ENCODE peak calls at places on chromosome X, in seven cellular contexts. Q is anterior cingulate cortex, Z is brain microvascular endothelial cell, K is T-helper 2 cell, X is GM12891, T is osteoblast, C is sciatic nerve. S is an unnamed sample.

GRCh38 chrX:116379854-116380253 is 56.6 kb upstream of the SLC6A14 start:
- DNase-seq in Q (no peak), Z (peak; percentile 9), K (no peak), X (no peak), T (no peak), C (peak; percentile 54), S (no peak)

GRCh38 chrX:121876316-121876715 is 828.9 kb downstream of the GLUD2 start:
- DNase-seq in Q (no peak), Z (no peak), K (no peak), X (no peak), T (no peak), C (no peak), S (no peak)

GRCh38 chrX:154032156-154032555 is 12.5 kb upstream of the IRAK1 start:
- DNase-seq in Q (no peak), Z (no peak), K (no peak), X (no peak), T (no peak), C (no peak), S (no peak)

GRCh38 chrX:16577483-16578029 is 72.4 kb upstream of the S100G start:
- DNase-seq in Q (no peak), Z (no peak), K (no peak), X (no peak), T (no peak), C (no peak), S (no peak)

GRCh38 chrX:148691456-148691855 is 191.0 kb downstream of the AFF2 start:
- DNase-seq in Q (no peak), Z (no peak), K (no peak), X (no peak), T (no peak), C (no peak), S (no peak)

GRCh38 chrX:154348646-154349358 is 25.6 kb downstream of the FLNA start:
- DNase-seq in Q (no peak), Z (no peak), K (no peak), X (no peak), T (peak; percentile 81), C (no peak), S (no peak)

GRCh38 chrX:130672214-130672613 is 230.8 kb downstream of the ENOX2 start:
- DNase-seq in Q (no peak), Z (no peak), K (no peak), X (no peak), T (no peak), C (no peak), S (no peak)

GRCh38 chrX:103585421-103586313 is at the start of gene TCEAL4:
- DNase-seq in Q (peak; percentile 4), Z (peak; percentile 20), K (peak; percentile 15), X (no peak), T (peak; percentile 65), C (peak; percentile 78), S (peak; percentile 25)

GRCh38 chrX:25524150-25524549 is 508.4 kb upstream of the ARX start:
- DNase-seq in Q (no peak), Z (peak; percentile 28), K (no peak), X (no peak), T (no peak), C (no peak), S (no peak)

S was measured in GM12892.